ENCODE peak calls at places on chromosomes 4 and X, in ten cellular contexts. U, J, M, H, T, N, P, K, B and X are unnamed samples.

GRCh38 chr4:139776235-139776634 is 110.6 kb downstream of the MGST2 start:
- DNase-seq in M (no peak), U (no peak), H (no peak), P (no peak), K (no peak), J (no peak), N (no peak), T (no peak), B (no peak), X (no peak)

GRCh38 chrX:147958316-147958715 is 22.8 kb upstream of the FMR1NB start:
- DNase-seq in U (no peak), H (no peak), K (no peak), J (no peak), B (no peak), M (no peak), T (no peak), P (no peak), N (no peak), X (no peak)

GRCh38 chr4:88063634-88064296 is 56.3 kb downstream of the PKD2 start:
- DNase-seq in T (no peak), P (no peak), J (no peak), K (no peak), B (no peak), H (no peak), N (no peak), U (no peak), M (no peak), X (no peak)

GRCh38 chr4:119034276-119035008 is 101.2 kb upstream of the MYOZ2 start:
- DNase-seq in N (no peak), P (no peak), T (no peak), J (no peak), B (no peak), H (no peak), U (no peak), K (no peak), M (no peak), X (no peak)

GRCh38 chrX:70500826-70501225 is 56.2 kb downstream of the DLG3 start:
- DNase-seq in P (no peak), N (no peak), B (no peak), M (no peak), U (no peak), H (no peak), J (no peak), K (no peak), T (no peak), X (no peak)

GRCh38 chrX:53086464-53086863 is 4.3 kb downstream of the TSPYL2 start:
- DNase-seq in B (no peak), H (peak; percentile 80), P (peak; percentile 48), N (no peak), K (no peak), U (no peak), J (peak; percentile 63), M (peak; percentile 81), T (peak; percentile 63), X (peak; percentile 92)

GRCh38 chr4:189278559-189279165 is 662.0 kb upstream of the FRG1 start:
- DNase-seq in B (no peak), U (no peak), P (no peak), K (no peak), H (no peak), J (no peak), T (no peak), M (no peak), N (no peak), X (no peak)

GRCh38 chr4:14110407-14110806 is 482.9 kb upstream of the BOD1L1 start:
- DNase-seq in N (no peak), P (no peak), K (no peak), T (no peak), U (peak; percentile 20), M (no peak), B (no peak), J (no peak), H (no peak), X (no peak)

GRCh38 chr4:5365071-5366008 is 314.1 kb downstream of the STK32B start:
- DNase-seq in K (no peak), T (peak; percentile 35), U (peak; percentile 98), M (no peak), B (no peak), H (no peak), J (no peak), P (peak; percentile 35), N (peak; percentile 7), X (no peak)

GRCh38 chrX:54926978-54927377 is 6.4 kb downstream of the TRO start:
- DNase-seq in P (no peak), B (peak; percentile 0), M (no peak), J (no peak), U (no peak), H (no peak), T (no peak), K (no peak), N (no peak), X (no peak)

GRCh38 chr4:68864438-68865177 is 48.8 kb downstream of the UGT2B10 start:
- DNase-seq in B (no peak), J (no peak), K (peak; percentile 90), H (peak; percentile 54), N (no peak), P (peak; percentile 73), M (no peak), T (peak; percentile 63), U (peak; percentile 24), X (no peak)
- TF ChIP-seq EP300 in B (no peak), J (no peak), K (peak; percentile 92), H (no peak), N (no peak), P (no peak), M (no peak), T (no peak), U (no peak), X (no peak)

GRCh38 chr4:125319311-125319710 is 4.6 kb downstream of the FAT4 start:
- DNase-seq in N (no peak), B (no peak), K (no peak), U (no peak), J (no peak), T (no peak), H (no peak), M (no peak), P (no peak), X (no peak)

GRCh38 chr4:125325733-125326132 is 11.0 kb downstream of the FAT4 start:
- DNase-seq in P (no peak), U (no peak), B (no peak), K (no peak), T (no peak), N (no peak), J (no peak), H (no peak), M (no peak), X (no peak)

GRCh38 chr4:125322363-125322730 is 7.6 kb downstream of the FAT4 start:
- DNase-seq in H (no peak), K (no peak), P (no peak), U (no peak), M (no peak), B (no peak), T (no peak), J (peak; percentile 61), N (no peak), X (no peak)

GRCh38 chr4:125323547-125324100 is 8.9 kb downstream of the FAT4 start:
- DNase-seq in T (no peak), H (no peak), B (no peak), M (no peak), J (no peak), P (no peak), N (no peak), K (no peak), U (peak; percentile 9), X (no peak)

GRCh38 chr4:125321709-125322362 is 7.1 kb downstream of the FAT4 start:
- DNase-seq in U (no peak), M (no peak), J (no peak), T (no peak), P (no peak), K (no peak), B (no peak), N (no peak), H (no peak), X (no peak)
- H3K4me1 ChIP-seq in U (peaks cover 23% of the 10 kb centered on the region), M (peaks cover 11% of the 10 kb centered on the region), J (peaks cover 17% of the 10 kb centered on the region), T (peaks cover 30% of the 10 kb centered on the region), P (peaks cover 6% of the 10 kb centered on the region), K (no peaks in the 10 kb centered on the region), B (peaks cover 7% of the 10 kb centered on the region), N (no peaks in the 10 kb centered on the region), H (peaks cover 16% of the 10 kb centered on the region), X (peaks cover 86% of the 10 kb centered on the region)

GRCh38 chr4:56637791-56638190 is 43.3 kb downstream of the HOPX start:
- DNase-seq in H (no peak), J (no peak), M (no peak), B (no peak), N (no peak), K (no peak), U (no peak), T (peak; percentile 31), P (no peak), X (no peak)

GRCh38 chr4:56643596-56643995 is 37.5 kb downstream of the HOPX start:
- DNase-seq in U (no peak), N (no peak), M (no peak), B (no peak), T (no peak), P (no peak), K (no peak), J (no peak), H (no peak), X (no peak)

GRCh38 chr4:56641494-56642051 is 39.5 kb downstream of the HOPX start:
- DNase-seq in K (no peak), B (no peak), U (peak; percentile 55), H (no peak), P (no peak), N (no peak), M (no peak), J (no peak), T (no peak), X (no peak)

GRCh38 chr4:56637154-56637553 is 43.9 kb downstream of the HOPX start:
- DNase-seq in P (no peak), H (no peak), J (no peak), N (no peak), T (no peak), U (no peak), M (no peak), B (no peak), K (no peak), X (no peak)

DNA sequence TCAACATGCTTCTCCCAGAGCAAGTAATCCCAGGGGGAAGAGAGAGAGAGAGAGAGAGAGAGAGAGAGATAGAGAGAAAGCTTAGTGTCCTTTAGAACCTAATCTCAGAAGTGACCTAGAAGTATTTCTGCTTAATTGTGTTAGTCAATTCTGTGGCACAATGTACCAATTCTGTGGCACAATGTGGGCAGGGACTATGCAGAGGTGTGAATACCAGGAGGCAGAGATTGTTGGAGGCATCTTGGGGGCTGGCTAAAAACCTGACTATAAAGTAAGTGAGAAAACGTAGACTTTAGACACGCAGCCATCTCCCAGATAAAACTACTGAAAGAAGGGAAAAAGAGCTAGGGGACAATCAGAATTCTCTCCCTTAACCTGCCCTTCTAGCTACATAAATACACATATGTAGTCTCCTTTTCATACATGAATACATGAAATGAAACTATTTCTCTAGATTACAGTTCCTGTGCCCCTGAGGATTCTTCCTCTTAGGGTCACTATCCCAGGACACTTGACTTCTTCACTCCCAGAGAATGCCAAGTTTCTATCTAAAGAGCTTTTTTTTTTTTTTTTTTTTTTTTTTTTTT is 40.1 kb downstream of the HOPX start:
- DNase-seq in P (no peak), M (no peak), U (no peak), H (no peak), T (no peak), K (no peak), J (no peak), N (no peak), B (no peak), X (no peak)
- TF ChIP-seq EP300 in P (no peak), M (no peak), U (no peak), H (no peak), T (no peak), K (no peak), J (no peak), N (no peak), B (no peak), X (no peak)

GRCh38 chrX:39725928-39726619 is 371.7 kb downstream of the BCOR start:
- DNase-seq in H (no peak), P (no peak), B (peak; percentile 24), J (no peak), M (no peak), T (no peak), K (no peak), U (no peak), N (no peak), X (peak; percentile 68)
- H3K4me1 ChIP-seq in H (no peaks in the 10 kb centered on the region), P (peaks cover 29% of the 10 kb centered on the region), B (no peaks in the 10 kb centered on the region), J (peaks cover 2% of the 10 kb centered on the region), M (no peaks in the 10 kb centered on the region), T (peaks cover 16% of the 10 kb centered on the region), K (peaks cover 7% of the 10 kb centered on the region), U (peaks cover 9% of the 10 kb centered on the region), N (no peaks in the 10 kb centered on the region), X (peaks cover 16% of the 10 kb centered on the region)